ENCODE peak calls at places on chromosomes 11 and 22, in five cellular contexts. Q, F, K, W and S are unnamed samples.

GRCh38 chr11:74686792-74687191 is 44.4 kb downstream of the CHRDL2 start:
- DNase-seq in K (no peak), Q (peak), F (peak), W (no peak), S (no peak)

GRCh38 chr22:41828516-41828915 is 4.4 kb upstream of the SREBF2 start:
- DNase-seq in F (no peak), Q (no peak), W (no peak), K (no peak), S (no peak)

GRCh38 chr22:38191115-38191514 is 9.5 kb upstream of the PLA2G6 start:
- DNase-seq in F (no peak), K (no peak), Q (no peak), W (no peak), S (no peak)

GRCh38 chr22:37419916-37420655 is 7.2 kb downstream of the ELFN2 start:
- DNase-seq in K (no peak), Q (no peak), F (no peak), W (no peak), S (no peak)

GRCh38 chr22:47355776-47356432 is 593.5 kb downstream of the TBC1D22A start:
- DNase-seq in Q (peak), K (no peak), W (no peak), F (no peak), S (no peak)

GRCh38 chr22:24994070-24994763 is 41.7 kb downstream of the KIAA1671 start:
- DNase-seq in K (no peak), W (no peak), Q (no peak), F (peak), S (no peak)

GRCh38 chr11:1292644-1293618 is 16.5 kb downstream of the TOLLIP start:
- DNase-seq in Q (peak), F (no peak), K (no peak), W (peak), S (peak)

GRCh38 chr11:76947190-76947589 is 86.5 kb downstream of the ACER3 start:
- DNase-seq in W (no peak), Q (no peak), F (no peak), K (no peak), S (no peak)

GRCh38 chr11:23856654-23857053 is 640.2 kb upstream of the LUZP2 start:
- DNase-seq in Q (no peak), K (no peak), F (peak), W (no peak), S (no peak)

GRCh38 chr11:70771099-70771885 is 373.0 kb downstream of the CTTN start:
- DNase-seq in F (no peak), Q (no peak), W (no peak), K (no peak), S (no peak)

GRCh38 chr22:47148956-47149748 is 386.7 kb downstream of the TBC1D22A start:
- DNase-seq in K (no peak), W (no peak), F (no peak), Q (peak), S (no peak)

GRCh38 chr11:65590240-65590738 is 5.3 kb downstream of the KCNK7 start:
- DNase-seq in Q (peak), W (no peak), K (no peak), F (no peak), S (no peak)

GRCh38 chr22:35308480-35308945 is 8.8 kb downstream of the TOM1 start:
- DNase-seq in K (no peak), Q (no peak), F (no peak), W (no peak), S (no peak)